ENCODE peak calls at places on chromosome 13, in nine cellular contexts. Y, U, F, A, R, X, T, B and G are unnamed samples. For H3K27me3, the result is how much of the 10 kb centered on the place peaks cover.

GRCh38 chr13:48816696-48817095 is 159.0 kb upstream of the FNDC3A start:
- DNase-seq in Y (no peak), U (no peak), F (no peak), A (no peak), R (no peak), X (no peak), T (no peak), B (no peak), G (no peak)

GRCh38 chr13:113187263-113187669 is 21.2 kb downstream of the PCID2 start:
- DNase-seq in Y (no peak), U (peak), F (peak), A (peak), R (peak), X (peak), T (peak), B (peak), G (peak)

GRCh38 chr13:39321578-39321977 is 281.4 kb downstream of the LHFPL6 start:
- DNase-seq in Y (no peak), U (no peak), F (no peak), A (no peak), R (no peak), X (no peak), T (no peak), B (no peak), G (no peak)

GRCh38 chr13:20136781-20137703 is 23.8 kb downstream of the GJA3 start:
- DNase-seq in Y (no peak), U (no peak), F (no peak), A (no peak), R (peak), X (no peak), T (no peak), B (peak), G (no peak)

GRCh38 chr13:74136089-74136658 is 2.0 kb upstream of the KLF12 start:
- DNase-seq in Y (no peak), U (peak), F (no peak), A (peak), R (peak), X (no peak), T (peak), B (peak), G (no peak)

GRCh38 chr13:92433386-92433785 is 793.2 kb upstream of the GPC6 start:
- DNase-seq in Y (no peak), U (no peak), F (no peak), A (no peak), R (no peak), X (no peak), T (no peak), B (no peak), G (no peak)

GRCh38 chr13:20825476-20825875 is 51.7 kb upstream of the EEF1AKMT1 start:
- DNase-seq in Y (no peak), U (no peak), F (no peak), A (no peak), R (peak), X (no peak), T (peak), B (no peak), G (no peak)

GRCh38 chr13:26719356-26719945 is 41.1 kb downstream of the GPR12 start:
- DNase-seq in Y (no peak), U (peak), F (no peak), A (no peak), R (no peak), X (no peak), T (peak), B (no peak), G (no peak)

GRCh38 chr13:59513686-59514085 is 650.0 kb downstream of the DIAPH3 start:
- DNase-seq in Y (no peak), U (no peak), F (no peak), A (no peak), R (no peak), X (no peak), T (no peak), B (no peak), G (no peak)

GRCh38 chr13:26785845-26786630 is 25.5 kb upstream of the GPR12 start:
- DNase-seq in Y (no peak), U (no peak), F (no peak), A (no peak), R (no peak), X (no peak), T (no peak), B (peak), G (no peak)

GRCh38 chr13:71866173-71867091 is 572 bp downstream of the DACH1 start:
- DNase-seq in Y (peak), U (no peak), F (no peak), A (peak), R (peak), X (no peak), T (peak), B (peak), G (no peak)

GRCh38 chr13:29513981-29514719 is 81.3 kb downstream of the SLC7A1 start:
- DNase-seq in Y (no peak), U (no peak), F (no peak), A (no peak), R (no peak), X (no peak), T (peak), B (no peak), G (no peak)

GRCh38 chr13:26482451-26483197 is 74.9 kb upstream of the WASF3 start:
- DNase-seq in Y (no peak), U (peak), F (no peak), A (no peak), R (peak), X (no peak), T (peak), B (peak), G (no peak)

GRCh38 chr13:36088001-36088400 is 43.2 kb downstream of the DCLK1 start:
- DNase-seq in Y (no peak), U (peak), F (no peak), A (no peak), R (peak), X (no peak), T (no peak), B (no peak), G (peak)

GRCh38 chr13:21736926-21737325 is 66.1 kb downstream of the FGF9 start:
- DNase-seq in Y (no peak), U (no peak), F (no peak), A (no peak), R (no peak), X (no peak), T (no peak), B (no peak), G (no peak)

GRCh38 chr13:50162001-50162400 is 146.8 kb downstream of the KCNRG start:
- DNase-seq in Y (no peak), U (no peak), F (no peak), A (no peak), R (no peak), X (no peak), T (no peak), B (no peak), G (peak)

GRCh38 chr13:107271226-107271625 is 703.3 kb upstream of the ARGLU1 start:
- DNase-seq in Y (no peak), U (peak), F (no peak), A (no peak), R (peak), X (no peak), T (peak), B (no peak), G (peak)

GRCh38 chr13:36567485-36567884 is 106.3 kb upstream of the SERTM1 start:
- DNase-seq in Y (no peak), U (no peak), F (no peak), A (no peak), R (no peak), X (no peak), T (no peak), B (no peak), G (no peak)

GRCh38 chr13:100523437-100523836 is 65.2 kb downstream of the GGACT start:
- DNase-seq in Y (no peak), U (no peak), F (no peak), A (no peak), R (no peak), X (no peak), T (no peak), B (no peak), G (no peak)

GRCh38 chr13:70088926-70089325 is 18.7 kb upstream of the ATXN8OS start:
- DNase-seq in Y (no peak), U (no peak), F (no peak), A (no peak), R (no peak), X (no peak), T (no peak), B (no peak), G (no peak)

GRCh38 chr13:70310720-70311119 is 202.5 kb upstream of the KLHL1 start:
- DNase-seq in Y (no peak), U (peak), F (no peak), A (no peak), R (peak), X (no peak), T (peak), B (peak), G (peak)

DNA sequence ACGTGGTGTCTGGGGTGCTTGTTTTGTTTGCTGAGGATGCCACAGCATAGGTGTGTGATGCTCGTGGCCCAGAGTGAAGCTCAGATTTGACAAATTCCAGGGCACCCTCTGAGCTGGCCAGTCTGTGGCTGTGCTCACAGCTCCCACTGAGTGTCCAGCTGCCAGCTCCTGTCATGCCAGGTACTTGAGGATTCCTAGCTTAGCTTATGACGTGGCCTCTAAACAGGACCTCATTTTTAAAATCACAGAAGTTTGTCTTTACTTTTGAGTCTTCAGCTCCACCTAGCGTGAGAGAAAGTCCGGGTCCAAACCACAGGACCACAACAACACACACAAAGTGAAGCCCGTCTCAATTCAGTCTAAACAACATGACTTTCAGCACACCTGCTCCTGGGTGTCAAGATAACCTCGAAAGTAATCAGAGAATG is 117.3 kb downstream of the RAB20 start:
- DNase-seq in Y (no peak), U (peak), F (no peak), A (peak), R (peak), X (no peak), T (no peak), B (no peak), G (no peak)
- TF ChIP-seq CTCF in Y (no peak), U (no peak), F (no peak), A (peak), R (peak), X (no peak), T (no peak), B (no peak), G (no peak)

GRCh38 chr13:111203742-111204386 is 88.8 kb downstream of the ARHGEF7 start:
- DNase-seq in Y (no peak), U (no peak), F (no peak), A (no peak), R (no peak), X (no peak), T (peak), B (no peak), G (no peak)

GRCh38 chr13:111201304-111201940 is 86.3 kb downstream of the ARHGEF7 start:
- DNase-seq in Y (no peak), U (no peak), F (no peak), A (no peak), R (no peak), X (no peak), T (no peak), B (no peak), G (no peak)

GRCh38 chr13:111204438-111205177 is 89.5 kb downstream of the ARHGEF7 start:
- DNase-seq in Y (peak), U (no peak), F (no peak), A (peak), R (peak), X (peak), T (peak), B (no peak), G (no peak)

GRCh38 chr13:111202745-111203144 is 87.6 kb downstream of the ARHGEF7 start:
- DNase-seq in Y (no peak), U (peak), F (no peak), A (no peak), R (peak), X (no peak), T (peak), B (no peak), G (no peak)

DNA sequence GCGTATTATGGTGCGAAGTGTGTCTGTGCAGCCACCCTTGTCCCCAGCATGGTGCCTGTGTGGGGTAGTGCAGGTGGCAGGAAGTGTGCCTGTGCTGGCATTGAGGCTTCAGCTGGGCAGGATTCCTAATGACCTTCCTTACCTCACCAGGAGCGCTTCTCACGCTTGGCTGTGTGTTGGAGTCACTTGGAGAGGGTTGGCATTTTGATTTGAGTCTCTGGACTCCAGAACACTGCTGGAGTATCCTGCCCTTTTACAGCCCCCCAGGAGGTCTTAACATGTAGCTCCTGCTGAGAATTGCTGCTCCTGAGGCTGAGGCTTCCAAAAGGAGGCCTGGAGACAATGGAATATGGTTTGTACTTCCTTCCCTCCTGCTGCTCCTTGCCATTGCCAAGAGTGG is 87.0 kb downstream of the ARHGEF7 start:
- DNase-seq in Y (no peak), U (no peak), F (no peak), A (no peak), R (no peak), X (no peak), T (peak), B (no peak), G (no peak)
- H3K27me3 ChIP-seq in Y (under half), U (under half), F (under half), A (under half), R (under half), X (under half), T (under half), B (under half), G (under half)

DNA sequence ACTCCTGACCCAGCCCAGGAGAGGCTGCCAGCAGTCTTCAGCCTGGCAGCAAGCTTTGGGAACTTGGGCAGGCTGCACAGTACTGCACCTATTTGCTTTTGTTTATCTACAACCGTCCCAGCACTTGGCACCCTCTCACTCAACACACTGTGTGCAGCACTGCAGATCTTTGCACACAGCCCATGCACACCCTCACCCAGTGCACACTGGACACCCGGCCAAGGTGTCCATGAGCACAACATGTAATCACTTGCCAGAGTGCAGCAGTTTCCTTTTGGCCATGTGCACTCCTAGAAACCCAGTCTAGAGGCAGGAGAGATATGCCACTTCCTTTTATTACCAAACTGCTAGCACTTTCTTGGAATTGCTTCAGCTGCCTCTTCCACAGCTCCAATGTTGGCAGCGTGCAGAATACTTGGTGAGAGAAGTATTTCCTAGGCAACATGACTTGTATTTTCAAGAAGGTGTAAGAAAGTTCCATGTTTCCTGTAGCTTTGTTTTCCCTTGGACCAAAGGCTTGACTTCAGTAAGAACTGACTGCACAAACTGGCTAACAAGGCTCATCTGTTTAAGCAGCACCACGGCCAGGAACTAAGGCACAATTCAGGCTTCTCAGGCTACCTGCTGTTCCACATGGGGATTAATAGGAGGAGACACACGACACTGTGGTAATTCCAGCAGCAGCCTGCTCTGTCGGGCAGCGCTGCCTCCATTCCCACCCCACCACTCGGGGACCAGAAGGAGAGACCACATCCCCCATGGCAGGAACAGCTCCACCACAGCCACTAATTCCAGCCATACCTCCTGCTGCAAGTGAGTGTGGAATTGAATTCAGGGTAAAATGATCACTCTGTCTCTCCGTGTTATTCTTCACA is 15.3 kb downstream of the ATP7B start:
- DNase-seq in Y (no peak), U (no peak), F (no peak), A (peak), R (peak), X (no peak), T (peak), B (peak), G (no peak)
- H3K4me3 ChIP-seq in Y (no peak), U (no peak), F (no peak), A (peak), R (no peak), X (no peak), T (no peak), B (no peak), G (no peak)

GRCh38 chr13:27869436-27870090 is 50.2 kb upstream of the PDX1 start:
- DNase-seq in Y (no peak), U (no peak), F (no peak), A (no peak), R (no peak), X (no peak), T (no peak), B (no peak), G (no peak)
- TF ChIP-seq CTCF in Y (no peak), U (no peak), F (no peak), A (no peak), R (no peak), X (no peak), T (no peak), B (no peak), G (no peak)

DNA sequence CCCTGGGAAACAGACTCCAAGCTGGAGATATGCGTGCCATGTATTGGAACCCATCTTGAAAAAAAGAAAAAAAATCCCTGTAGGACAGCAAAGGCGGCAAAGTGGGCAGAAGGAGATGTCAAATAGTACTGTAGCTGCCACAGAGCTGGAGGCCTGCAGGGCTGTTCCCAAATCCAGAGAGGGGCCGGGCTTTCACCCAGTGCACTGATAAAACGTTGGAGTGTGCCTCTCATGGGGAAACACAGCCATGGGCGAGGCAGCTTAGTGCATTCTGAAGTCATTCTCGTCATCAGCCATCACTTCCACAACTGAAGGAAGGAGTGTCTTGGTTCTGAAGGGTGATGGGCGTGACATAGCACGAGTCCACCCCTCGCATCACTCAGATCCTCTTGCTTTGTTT is 4.8 kb downstream of the SGCG start:
- DNase-seq in Y (no peak), U (no peak), F (no peak), A (no peak), R (no peak), X (no peak), T (no peak), B (no peak), G (no peak)
- H3K27me3 ChIP-seq in Y (under half), U (under half), F (under half), A (under half), R (under half), X (under half), T (under half), B (under half), G (under half)

DNA sequence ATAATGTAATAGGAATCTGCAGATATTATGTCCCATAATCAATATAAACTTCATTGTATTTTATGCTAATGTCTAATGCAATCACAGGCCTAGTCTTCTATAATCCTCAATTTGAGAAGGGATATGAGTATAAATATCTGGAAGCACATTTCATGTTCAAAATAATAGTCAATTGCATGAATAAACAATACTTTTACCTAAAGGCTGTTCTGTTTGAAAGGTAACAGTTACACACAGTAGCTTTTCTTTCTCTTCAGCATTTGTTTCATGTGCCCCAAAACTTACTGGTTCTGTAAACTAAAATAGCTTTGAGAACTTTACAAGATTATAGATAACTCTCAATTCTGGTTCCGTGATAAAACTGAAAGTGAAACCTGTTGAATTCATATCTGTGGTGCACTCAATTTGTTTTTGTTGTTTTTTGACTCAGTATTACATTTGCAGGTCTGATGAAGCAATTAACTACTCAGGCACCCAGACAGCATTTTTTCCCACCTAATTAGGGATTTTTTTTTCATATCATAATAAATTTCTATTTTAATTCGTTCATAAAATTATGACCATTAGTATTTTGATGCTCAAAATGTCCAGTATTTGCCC is 1193.8 kb downstream of the SLITRK1 start:
- DNase-seq in Y (no peak), U (peak), F (no peak), A (no peak), R (peak), X (no peak), T (peak), B (no peak), G (no peak)
- H3K4me3 ChIP-seq in Y (peak), U (peak), F (peak), A (peak), R (peak), X (peak), T (peak), B (no peak), G (no peak)

DNA sequence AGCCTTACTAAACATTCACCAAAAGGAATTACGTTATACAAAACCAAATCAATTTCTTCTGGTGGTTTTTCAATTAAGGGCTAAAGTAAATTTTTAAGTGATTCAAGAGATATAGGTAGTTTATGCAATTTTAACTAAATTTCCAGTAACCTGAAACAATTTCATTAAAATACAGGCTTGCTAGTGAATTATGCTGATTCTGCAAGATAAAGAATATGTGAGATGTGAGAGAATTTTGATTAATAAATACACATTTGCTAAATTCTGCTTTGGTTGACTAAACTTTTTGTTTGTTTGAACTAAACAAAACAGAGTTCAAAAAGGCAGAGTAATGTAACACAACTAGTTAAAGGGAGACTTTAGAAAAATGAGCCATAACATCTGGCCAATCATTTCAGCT is 27.1 kb downstream of the FGF14 start:
- DNase-seq in Y (no peak), U (no peak), F (no peak), A (no peak), R (no peak), X (no peak), T (no peak), B (no peak), G (no peak)
- TF ChIP-seq CTCF in Y (no peak), U (no peak), F (no peak), A (no peak), R (no peak), X (no peak), T (no peak), B (no peak), G (no peak)